ENCODE peak calls at places on chromosomes 7 and 10, in six cellular contexts. U, T, A, P, I and S are unnamed samples.
A peak's percentile ranks its signal among the peaks of the same experiment; 100 is the strongest.

GRCh38 chr10:74121368-74121767 is 29.3 kb downstream of the AP3M1 start:
- DNase-seq in U (no peak), T (no peak), A (no peak), P (no peak), I (no peak), S (no peak)

GRCh38 chr7:50335795-50336754 is 31.6 kb downstream of the IKZF1 start:
- DNase-seq in U (no peak), T (no peak), A (no peak), P (no peak), I (peak; percentile 85), S (peak; percentile 4)

GRCh38 chr7:103988468-103989199 is 824 bp downstream of the RELN start:
- DNase-seq in U (no peak), T (no peak), A (no peak), P (no peak), I (peak; percentile 58), S (no peak)

GRCh38 chr10:88992945-88993537 is 2.4 kb downstream of the FAS start:
- DNase-seq in U (no peak), T (peak; percentile 31), A (no peak), P (no peak), I (no peak), S (peak; percentile 74)

GRCh38 chr7:102082693-102083385 is 203.8 kb upstream of the SH2B2 start:
- DNase-seq in U (no peak), T (peak; percentile 66), A (no peak), P (no peak), I (no peak), S (peak; percentile 47)

GRCh38 chr7:117323585-117323876 is 673 bp upstream of the WNT2 start:
- DNase-seq in U (no peak), T (no peak), A (no peak), P (no peak), I (no peak), S (no peak)

GRCh38 chr10:102868976-102869289 is 337 bp upstream of the AS3MT start:
- DNase-seq in U (no peak), T (no peak), A (no peak), P (no peak), I (no peak), S (no peak)

GRCh38 chr10:77692782-77693181 is 55.2 kb upstream of the KCNMA1 start:
- DNase-seq in U (no peak), T (peak; percentile 60), A (no peak), P (no peak), I (no peak), S (peak; percentile 48)

GRCh38 chr10:74103560-74104248 is 46.9 kb downstream of the AP3M1 start:
- DNase-seq in U (no peak), T (peak; percentile 90), A (peak; percentile 21), P (no peak), I (no peak), S (peak; percentile 33)

GRCh38 chr7:28360739-28361138 is 51.6 kb upstream of the CREB5 start:
- DNase-seq in U (no peak), T (peak; percentile 22), A (peak; percentile 19), P (no peak), I (no peak), S (no peak)

GRCh38 chr7:28358423-28358868 is 53.9 kb upstream of the CREB5 start:
- DNase-seq in U (no peak), T (peak; percentile 93), A (peak; percentile 41), P (peak; percentile 73), I (no peak), S (peak; percentile 96)

GRCh38 chr7:28364082-28364481 is 48.2 kb upstream of the CREB5 start:
- DNase-seq in U (no peak), T (peak; percentile 50), A (no peak), P (no peak), I (no peak), S (no peak)

DNA sequence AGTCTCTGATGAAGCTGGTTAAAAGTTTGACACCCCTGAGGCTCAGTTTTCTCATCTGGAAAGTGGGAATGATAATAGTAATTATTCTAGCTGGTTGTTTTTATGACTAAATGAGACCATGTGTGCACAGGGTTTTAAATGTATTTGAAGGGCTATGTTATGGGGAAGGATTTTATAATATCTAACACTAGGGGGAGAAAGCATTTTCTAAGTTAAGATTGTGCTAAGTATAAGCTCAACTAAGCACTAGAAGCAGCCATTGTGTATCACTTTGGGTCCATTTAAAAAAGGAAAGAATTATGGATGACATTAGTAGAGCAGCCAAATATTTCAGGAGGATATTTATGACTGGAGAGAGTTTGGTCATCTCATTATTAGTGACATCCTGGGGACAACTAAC is 49.5 kb upstream of the CREB5 start:
- DNase-seq in U (no peak), T (peak; percentile 25), A (no peak), P (no peak), I (no peak), S (no peak)
- TF ChIP-seq CTCF in U (no peak), T (peak; percentile 61), A (peak; percentile 42), P (peak; percentile 43), I (no peak), S (no peak)

GRCh38 chr10:72764151-72764550 is 72.2 kb downstream of the MCU start:
- DNase-seq in U (no peak), T (peak; percentile 87), A (no peak), P (no peak), I (no peak), S (peak; percentile 32)

GRCh38 chr10:72763201-72763600 is 71.3 kb downstream of the MCU start:
- DNase-seq in U (no peak), T (no peak), A (no peak), P (no peak), I (no peak), S (no peak)

GRCh38 chr10:72759584-72759983 is 67.6 kb downstream of the MCU start:
- DNase-seq in U (no peak), T (no peak), A (no peak), P (no peak), I (no peak), S (no peak)

GRCh38 chr10:72762042-72762441 is 70.1 kb downstream of the MCU start:
- DNase-seq in U (no peak), T (no peak), A (no peak), P (no peak), I (no peak), S (no peak)

DNA sequence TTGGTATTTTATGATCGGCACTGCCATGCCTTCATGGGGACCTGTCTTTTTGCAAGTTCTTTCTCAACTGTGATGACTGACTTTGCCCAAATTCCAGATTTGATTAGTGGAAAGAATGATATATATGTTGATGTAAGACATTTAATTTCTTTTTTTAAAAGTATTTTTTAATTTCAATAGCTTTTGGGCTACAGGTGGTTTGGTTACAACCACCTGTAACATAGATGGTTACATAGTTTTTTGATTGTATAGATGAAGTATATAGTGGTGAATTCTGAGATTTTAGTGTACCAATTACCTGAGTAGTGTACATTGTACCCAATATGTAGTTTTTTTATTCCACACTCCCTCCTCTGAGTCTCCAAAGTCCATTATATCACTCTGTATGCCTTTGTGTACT is 69.6 kb downstream of the MCU start:
- DNase-seq in U (no peak), T (no peak), A (no peak), P (no peak), I (no peak), S (no peak)
- TF ChIP-seq CTCF in U (no peak), T (no peak), A (no peak), P (no peak), I (no peak), S (no peak)

DNA sequence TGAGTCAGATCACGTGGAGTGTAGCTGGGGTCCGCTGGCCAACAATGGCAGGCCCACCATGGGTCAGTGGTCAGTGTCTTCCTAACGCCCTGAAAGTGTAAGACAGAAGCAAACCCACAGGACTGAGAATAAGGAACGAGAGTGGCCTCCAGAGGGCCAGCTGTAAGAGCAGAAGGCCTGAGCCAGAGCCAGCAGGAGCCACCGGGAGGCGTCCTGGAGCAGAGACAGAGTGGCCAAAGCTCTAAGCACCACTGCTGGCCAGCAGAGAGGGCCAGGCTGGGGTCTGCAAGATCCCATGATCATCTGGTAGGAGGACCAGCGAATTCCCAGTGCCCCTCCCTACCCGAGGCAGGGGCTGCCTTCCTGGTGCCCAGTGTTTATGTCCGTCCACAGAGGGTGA is 9.2 kb downstream of the CCDC201 start:
- DNase-seq in U (no peak), T (no peak), A (peak; percentile 29), P (no peak), I (no peak), S (no peak)
- TF ChIP-seq CTCF in U (no peak), T (peak; percentile 47), A (no peak), P (peak; percentile 45), I (no peak), S (no peak)

DNA sequence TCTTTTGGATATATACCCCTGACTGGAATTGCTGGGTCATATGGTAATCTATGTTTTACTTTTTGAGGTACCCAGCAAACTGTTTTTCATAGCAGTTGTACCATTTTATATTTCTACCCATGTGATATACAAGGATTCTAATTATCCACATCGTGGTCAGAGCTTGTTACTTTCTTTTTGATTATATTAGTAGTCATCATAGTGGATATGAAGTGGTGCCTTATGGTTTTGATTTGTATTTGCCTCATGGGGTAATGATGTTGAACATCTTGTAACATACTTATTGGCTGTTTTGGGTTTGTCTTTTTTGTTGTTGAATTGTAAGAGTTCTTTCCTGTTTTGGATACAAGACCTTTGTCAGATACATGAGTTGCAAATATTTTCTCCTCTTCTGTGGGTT is 51.7 kb downstream of the MAPK8 start:
- DNase-seq in U (no peak), T (no peak), A (no peak), P (no peak), I (no peak), S (no peak)
- TF ChIP-seq CTCF in U (no peak), T (no peak), A (no peak), P (no peak), I (no peak), S (no peak)

GRCh38 chr10:95756061-95756751 is at the start of gene ENTPD1:
- DNase-seq in U (no peak), T (no peak), A (no peak), P (no peak), I (no peak), S (peak; percentile 32)

GRCh38 chr10:95761939-95762492 is 6.1 kb downstream of the ENTPD1 start:
- DNase-seq in U (no peak), T (no peak), A (no peak), P (no peak), I (no peak), S (no peak)

GRCh38 chr10:95756796-95757657 is 1.1 kb downstream of the ENTPD1 start:
- DNase-seq in U (no peak), T (no peak), A (no peak), P (no peak), I (no peak), S (no peak)

GRCh38 chr10:95758351-95759025 is 2.5 kb downstream of the ENTPD1 start:
- DNase-seq in U (no peak), T (no peak), A (no peak), P (no peak), I (no peak), S (peak; percentile 12)

GRCh38 chr10:95759233-95759826 is 3.4 kb downstream of the ENTPD1 start:
- DNase-seq in U (no peak), T (no peak), A (no peak), P (no peak), I (no peak), S (no peak)
- TF ChIP-seq CTCF in U (no peak), T (no peak), A (no peak), P (no peak), I (no peak), S (no peak)